ENCODE peak calls at places on chromosomes 16 and 17, in nine cellular contexts. One of them, this sample, is unnamed.

GRCh38 chr17:27596106-27596505 is 34.9 kb upstream of the LGALS9 start:
- DNase-seq in tibial artery: no peak
- DNase-seq in iPS-NIHi11: no peak
- DNase-seq in NCI-H1436: no peak
- DNase-seq in stimulated activated CD4-positive, alpha-beta T cell treated with anti-CD3 and anti-CD28 coated beads, Interleukin-2, amount 100 ng/mL, for 48 hours: no peak
- DNase-seq in head of caudate nucleus: no peak
- DNase-seq in iris pigment epithelial cell: no peak
- DNase-seq in T-helper 2 cell: no peak
- DNase-seq in memory B cell: no peak
- DNase-seq in this sample: no peak

GRCh38 chr16:50202926-50203624 is 50.0 kb downstream of the TENT4B start:
- DNase-seq in stimulated activated CD4-positive, alpha-beta T cell treated with anti-CD3 and anti-CD28 coated beads, Interleukin-2, amount 100 ng/mL, for 48 hours: no peak
- DNase-seq in head of caudate nucleus: no peak
- DNase-seq in tibial artery: no peak
- DNase-seq in NCI-H1436: no peak
- DNase-seq in iris pigment epithelial cell: peak
- DNase-seq in T-helper 2 cell: no peak
- DNase-seq in memory B cell: no peak
- DNase-seq in iPS-NIHi11: no peak
- DNase-seq in this sample: no peak

GRCh38 chr16:2930236-2930635 is 18.5 kb downstream of the FLYWCH1 start:
- DNase-seq in stimulated activated CD4-positive, alpha-beta T cell treated with anti-CD3 and anti-CD28 coated beads, Interleukin-2, amount 100 ng/mL, for 48 hours: no peak
- DNase-seq in tibial artery: no peak
- DNase-seq in iris pigment epithelial cell: no peak
- DNase-seq in NCI-H1436: no peak
- DNase-seq in iPS-NIHi11: no peak
- DNase-seq in head of caudate nucleus: no peak
- DNase-seq in memory B cell: no peak
- DNase-seq in T-helper 2 cell: no peak
- DNase-seq in this sample: no peak

GRCh38 chr16:83187404-83187803 is 560.6 kb downstream of the CDH13 start:
- DNase-seq in stimulated activated CD4-positive, alpha-beta T cell treated with anti-CD3 and anti-CD28 coated beads, Interleukin-2, amount 100 ng/mL, for 48 hours: no peak
- DNase-seq in iPS-NIHi11: no peak
- DNase-seq in iris pigment epithelial cell: peak
- DNase-seq in T-helper 2 cell: peak
- DNase-seq in head of caudate nucleus: no peak
- DNase-seq in memory B cell: no peak
- DNase-seq in tibial artery: no peak
- DNase-seq in NCI-H1436: no peak
- DNase-seq in this sample: no peak

GRCh38 chr17:74373838-74374606 is 6.7 kb downstream of the GPR142 start:
- DNase-seq in stimulated activated CD4-positive, alpha-beta T cell treated with anti-CD3 and anti-CD28 coated beads, Interleukin-2, amount 100 ng/mL, for 48 hours: no peak
- DNase-seq in tibial artery: no peak
- DNase-seq in iPS-NIHi11: no peak
- DNase-seq in iris pigment epithelial cell: no peak
- DNase-seq in T-helper 2 cell: no peak
- DNase-seq in NCI-H1436: peak
- DNase-seq in head of caudate nucleus: peak
- DNase-seq in memory B cell: no peak
- DNase-seq in this sample: no peak

GRCh38 chr17:79356839-79357447 is 253.9 kb downstream of the RBFOX3 start:
- DNase-seq in memory B cell: no peak
- DNase-seq in iris pigment epithelial cell: no peak
- DNase-seq in T-helper 2 cell: no peak
- DNase-seq in iPS-NIHi11: no peak
- DNase-seq in tibial artery: no peak
- DNase-seq in head of caudate nucleus: no peak
- DNase-seq in stimulated activated CD4-positive, alpha-beta T cell treated with anti-CD3 and anti-CD28 coated beads, Interleukin-2, amount 100 ng/mL, for 48 hours: no peak
- DNase-seq in NCI-H1436: no peak
- DNase-seq in this sample: no peak

GRCh38 chr16:50354082-50354481 is 14.7 kb downstream of the BRD7 start:
- DNase-seq in iris pigment epithelial cell: no peak
- DNase-seq in head of caudate nucleus: no peak
- DNase-seq in NCI-H1436: no peak
- DNase-seq in iPS-NIHi11: no peak
- DNase-seq in T-helper 2 cell: no peak
- DNase-seq in stimulated activated CD4-positive, alpha-beta T cell treated with anti-CD3 and anti-CD28 coated beads, Interleukin-2, amount 100 ng/mL, for 48 hours: no peak
- DNase-seq in tibial artery: no peak
- DNase-seq in memory B cell: no peak
- DNase-seq in this sample: no peak

GRCh38 chr16:53166099-53166498 is 111.3 kb downstream of the CHD9 start:
- DNase-seq in iPS-NIHi11: no peak
- DNase-seq in iris pigment epithelial cell: no peak
- DNase-seq in NCI-H1436: no peak
- DNase-seq in stimulated activated CD4-positive, alpha-beta T cell treated with anti-CD3 and anti-CD28 coated beads, Interleukin-2, amount 100 ng/mL, for 48 hours: no peak
- DNase-seq in T-helper 2 cell: no peak
- DNase-seq in memory B cell: no peak
- DNase-seq in tibial artery: no peak
- DNase-seq in head of caudate nucleus: no peak
- DNase-seq in this sample: no peak

GRCh38 chr16:88597856-88598491 is 27.8 kb downstream of the ZC3H18 start:
- DNase-seq in head of caudate nucleus: no peak
- DNase-seq in iPS-NIHi11: no peak
- DNase-seq in iris pigment epithelial cell: no peak
- DNase-seq in NCI-H1436: no peak
- DNase-seq in memory B cell: no peak
- DNase-seq in stimulated activated CD4-positive, alpha-beta T cell treated with anti-CD3 and anti-CD28 coated beads, Interleukin-2, amount 100 ng/mL, for 48 hours: no peak
- DNase-seq in tibial artery: no peak
- DNase-seq in T-helper 2 cell: no peak
- DNase-seq in this sample: no peak

GRCh38 chr17:74601944-74602572 is 10.0 kb upstream of the CD300LD start:
- DNase-seq in iris pigment epithelial cell: peak
- DNase-seq in memory B cell: peak
- DNase-seq in iPS-NIHi11: peak
- DNase-seq in stimulated activated CD4-positive, alpha-beta T cell treated with anti-CD3 and anti-CD28 coated beads, Interleukin-2, amount 100 ng/mL, for 48 hours: peak
- DNase-seq in T-helper 2 cell: peak
- DNase-seq in NCI-H1436: peak
- DNase-seq in tibial artery: no peak
- DNase-seq in head of caudate nucleus: peak
- DNase-seq in this sample: peak

GRCh38 chr17:55426851-55427586 is 5.4 kb upstream of the MMD start:
- DNase-seq in memory B cell: no peak
- DNase-seq in head of caudate nucleus: no peak
- DNase-seq in iPS-NIHi11: no peak
- DNase-seq in NCI-H1436: no peak
- DNase-seq in tibial artery: no peak
- DNase-seq in stimulated activated CD4-positive, alpha-beta T cell treated with anti-CD3 and anti-CD28 coated beads, Interleukin-2, amount 100 ng/mL, for 48 hours: no peak
- DNase-seq in T-helper 2 cell: no peak
- DNase-seq in iris pigment epithelial cell: peak
- DNase-seq in this sample: no peak

GRCh38 chr16:65178151-65178550 is 56.3 kb upstream of the CDH11 start:
- DNase-seq in tibial artery: no peak
- DNase-seq in iPS-NIHi11: no peak
- DNase-seq in stimulated activated CD4-positive, alpha-beta T cell treated with anti-CD3 and anti-CD28 coated beads, Interleukin-2, amount 100 ng/mL, for 48 hours: no peak
- DNase-seq in NCI-H1436: no peak
- DNase-seq in iris pigment epithelial cell: peak
- DNase-seq in T-helper 2 cell: no peak
- DNase-seq in memory B cell: no peak
- DNase-seq in head of caudate nucleus: no peak
- DNase-seq in this sample: no peak

GRCh38 chr16:23025692-23026305 is 123.5 kb downstream of the USP31 start:
- DNase-seq in iPS-NIHi11: no peak
- DNase-seq in head of caudate nucleus: no peak
- DNase-seq in tibial artery: no peak
- DNase-seq in NCI-H1436: no peak
- DNase-seq in stimulated activated CD4-positive, alpha-beta T cell treated with anti-CD3 and anti-CD28 coated beads, Interleukin-2, amount 100 ng/mL, for 48 hours: no peak
- DNase-seq in iris pigment epithelial cell: no peak
- DNase-seq in memory B cell: no peak
- DNase-seq in T-helper 2 cell: no peak
- DNase-seq in this sample: no peak

GRCh38 chr17:78997881-78998280 is 11.7 kb downstream of the CANT1 start:
- DNase-seq in tibial artery: peak
- DNase-seq in iPS-NIHi11: peak
- DNase-seq in iris pigment epithelial cell: no peak
- DNase-seq in NCI-H1436: no peak
- DNase-seq in memory B cell: no peak
- DNase-seq in stimulated activated CD4-positive, alpha-beta T cell treated with anti-CD3 and anti-CD28 coated beads, Interleukin-2, amount 100 ng/mL, for 48 hours: no peak
- DNase-seq in head of caudate nucleus: no peak
- DNase-seq in T-helper 2 cell: no peak
- DNase-seq in this sample: no peak

GRCh38 chr16:10878644-10879498 is 1.9 kb downstream of the CIITA start:
- DNase-seq in NCI-H1436: no peak
- DNase-seq in stimulated activated CD4-positive, alpha-beta T cell treated with anti-CD3 and anti-CD28 coated beads, Interleukin-2, amount 100 ng/mL, for 48 hours: no peak
- DNase-seq in T-helper 2 cell: peak
- DNase-seq in iPS-NIHi11: peak
- DNase-seq in head of caudate nucleus: peak
- DNase-seq in iris pigment epithelial cell: peak
- DNase-seq in memory B cell: no peak
- DNase-seq in tibial artery: peak
- DNase-seq in this sample: no peak

GRCh38 chr16:30912794-30913412 is 10.5 kb upstream of the FBXL19 start:
- DNase-seq in memory B cell: no peak
- DNase-seq in iris pigment epithelial cell: no peak
- DNase-seq in tibial artery: no peak
- DNase-seq in NCI-H1436: no peak
- DNase-seq in head of caudate nucleus: no peak
- DNase-seq in T-helper 2 cell: no peak
- DNase-seq in stimulated activated CD4-positive, alpha-beta T cell treated with anti-CD3 and anti-CD28 coated beads, Interleukin-2, amount 100 ng/mL, for 48 hours: no peak
- DNase-seq in iPS-NIHi11: no peak
- DNase-seq in this sample: no peak

GRCh38 chr16:814974-815373 is 14.4 kb upstream of the GNG13 start:
- DNase-seq in stimulated activated CD4-positive, alpha-beta T cell treated with anti-CD3 and anti-CD28 coated beads, Interleukin-2, amount 100 ng/mL, for 48 hours: no peak
- DNase-seq in iPS-NIHi11: no peak
- DNase-seq in memory B cell: no peak
- DNase-seq in head of caudate nucleus: no peak
- DNase-seq in iris pigment epithelial cell: peak
- DNase-seq in T-helper 2 cell: no peak
- DNase-seq in NCI-H1436: no peak
- DNase-seq in tibial artery: no peak
- DNase-seq in this sample: no peak

GRCh38 chr16:14369734-14370598 is 260.1 kb downstream of the PARN start:
- DNase-seq in iPS-NIHi11: no peak
- DNase-seq in NCI-H1436: no peak
- DNase-seq in stimulated activated CD4-positive, alpha-beta T cell treated with anti-CD3 and anti-CD28 coated beads, Interleukin-2, amount 100 ng/mL, for 48 hours: no peak
- DNase-seq in memory B cell: no peak
- DNase-seq in iris pigment epithelial cell: no peak
- DNase-seq in T-helper 2 cell: no peak
- DNase-seq in head of caudate nucleus: no peak
- DNase-seq in tibial artery: peak
- DNase-seq in this sample: no peak

GRCh38 chr17:63773272-63774140 is at the start of gene CCDC47:
- DNase-seq in T-helper 2 cell: peak
- DNase-seq in NCI-H1436: peak
- DNase-seq in iPS-NIHi11: peak
- DNase-seq in tibial artery: peak
- DNase-seq in stimulated activated CD4-positive, alpha-beta T cell treated with anti-CD3 and anti-CD28 coated beads, Interleukin-2, amount 100 ng/mL, for 48 hours: peak
- DNase-seq in memory B cell: peak
- DNase-seq in head of caudate nucleus: peak
- DNase-seq in iris pigment epithelial cell: peak
- DNase-seq in this sample: peak

GRCh38 chr17:38590988-38591758 is 14.6 kb downstream of the SRCIN1 start:
- DNase-seq in stimulated activated CD4-positive, alpha-beta T cell treated with anti-CD3 and anti-CD28 coated beads, Interleukin-2, amount 100 ng/mL, for 48 hours: no peak
- DNase-seq in iris pigment epithelial cell: no peak
- DNase-seq in iPS-NIHi11: no peak
- DNase-seq in tibial artery: no peak
- DNase-seq in T-helper 2 cell: no peak
- DNase-seq in NCI-H1436: peak
- DNase-seq in memory B cell: no peak
- DNase-seq in head of caudate nucleus: no peak
- DNase-seq in this sample: no peak